ENCODE peak calls at places on chromosomes 1 and 21, in four cellular contexts. I is testis; A is cortex of kidney; X is stimulated activated CD4-positive, alpha-beta T cell treated with anti-CD3 and anti-CD28 coated beads, Interleukin-4, amount 100 ng/mL, for 1 hour. P is an unnamed sample.

GRCh38 chr1:51551081-51551480 is 32.0 kb upstream of the EPS15 start:
- DNase-seq in I (no peak), A (no peak), X (no peak), P (no peak)

GRCh38 chr1:240414237-240414636 is 197.7 kb downstream of the GREM2 start:
- DNase-seq in I (no peak), A (no peak), X (no peak), P (no peak)

GRCh38 chr1:201636065-201636464 is 97.1 kb downstream of the NAV1 start:
- DNase-seq in I (no peak), A (no peak), X (no peak), P (no peak)

GRCh38 chr1:87061742-87062156 is 147.3 kb downstream of the HS2ST1 start:
- DNase-seq in I (no peak), A (no peak), X (no peak), P (no peak)

GRCh38 chr1:45746922-45747321 is 3.5 kb downstream of the IPP start:
- DNase-seq in I (peak; percentile 21), A (no peak), X (no peak), P (no peak)

GRCh38 chr1:37867784-37868183 is 8.4 kb upstream of the MTF1 start:
- DNase-seq in I (no peak), A (no peak), X (no peak), P (no peak)

GRCh38 chr1:209455666-209456065 is 127.8 kb upstream of the CAMK1G start:
- DNase-seq in I (no peak), A (no peak), X (no peak), P (no peak)

GRCh38 chr21:43193651-43194302 is 25.0 kb downstream of the CRYAA start:
- DNase-seq in I (peak; percentile 16), A (no peak), X (no peak), P (no peak)

GRCh38 chr1:72557446-72558049 is 275.2 kb upstream of the NEGR1 start:
- DNase-seq in I (peak; percentile 34), A (no peak), X (no peak), P (no peak)

P was measured in GM12864.